ENCODE peak calls at places on chromosomes 7 and 10, in six cellular contexts. One of them, this sample, is unnamed.
A peak's percentile ranks its signal among the peaks of the same experiment; 100 is the strongest.

GRCh38 chr10:788796-789748 is 99.6 kb upstream of the DIP2C start:
- DNase-seq in fibroblast of the conjunctiva: peak; percentile 22
- DNase-seq in NCI-H2081: peak; percentile 46
- DNase-seq in CD8-positive, alpha-beta memory T cell: no peak
- DNase-seq in pons: peak; percentile 57
- DNase-seq in mucosa of descending colon: peak; percentile 75
- DNase-seq in this sample: peak; percentile 83

GRCh38 chr7:5553298-5553877 is 129.8 kb upstream of the TNRC18 start:
- DNase-seq in fibroblast of the conjunctiva: no peak
- DNase-seq in NCI-H2081: no peak
- DNase-seq in CD8-positive, alpha-beta memory T cell: no peak
- DNase-seq in pons: no peak
- DNase-seq in mucosa of descending colon: peak; percentile 73
- DNase-seq in this sample: no peak

GRCh38 chr7:134941185-134941900 is 45.0 kb upstream of the AGBL3 start:
- DNase-seq in fibroblast of the conjunctiva: no peak
- DNase-seq in NCI-H2081: no peak
- DNase-seq in CD8-positive, alpha-beta memory T cell: no peak
- DNase-seq in pons: no peak
- DNase-seq in mucosa of descending colon: no peak
- DNase-seq in this sample: no peak

GRCh38 chr7:29005829-29006228 is 47.7 kb upstream of the TRIL start:
- DNase-seq in fibroblast of the conjunctiva: peak; percentile 54
- DNase-seq in NCI-H2081: no peak
- DNase-seq in CD8-positive, alpha-beta memory T cell: no peak
- DNase-seq in pons: no peak
- DNase-seq in mucosa of descending colon: no peak
- DNase-seq in this sample: no peak

GRCh38 chr7:63028376-63029206 is 970.1 kb upstream of the ZNF722 start:
- DNase-seq in fibroblast of the conjunctiva: no peak
- DNase-seq in NCI-H2081: no peak
- DNase-seq in CD8-positive, alpha-beta memory T cell: no peak
- DNase-seq in pons: no peak
- DNase-seq in mucosa of descending colon: no peak
- DNase-seq in this sample: no peak

GRCh38 chr7:113267885-113268284 is 149.5 kb upstream of the SMIM30 start:
- DNase-seq in fibroblast of the conjunctiva: no peak
- DNase-seq in NCI-H2081: no peak
- DNase-seq in CD8-positive, alpha-beta memory T cell: no peak
- DNase-seq in pons: no peak
- DNase-seq in mucosa of descending colon: no peak
- DNase-seq in this sample: no peak

GRCh38 chr7:75064291-75064690 is 9.3 kb downstream of the RCC1L start:
- DNase-seq in fibroblast of the conjunctiva: no peak
- DNase-seq in NCI-H2081: no peak
- DNase-seq in CD8-positive, alpha-beta memory T cell: no peak
- DNase-seq in pons: no peak
- DNase-seq in mucosa of descending colon: no peak
- DNase-seq in this sample: no peak

GRCh38 chr7:110573862-110574528 is 516.9 kb upstream of the LRRN3 start:
- DNase-seq in fibroblast of the conjunctiva: peak; percentile 1
- DNase-seq in NCI-H2081: no peak
- DNase-seq in CD8-positive, alpha-beta memory T cell: no peak
- DNase-seq in pons: no peak
- DNase-seq in mucosa of descending colon: no peak
- DNase-seq in this sample: no peak

GRCh38 chr7:7114575-7115291 is 67.6 kb upstream of the C1GALT1 start:
- DNase-seq in fibroblast of the conjunctiva: no peak
- DNase-seq in NCI-H2081: peak; percentile 94
- DNase-seq in CD8-positive, alpha-beta memory T cell: no peak
- DNase-seq in pons: no peak
- DNase-seq in mucosa of descending colon: no peak
- DNase-seq in this sample: peak; percentile 44

GRCh38 chr7:103914147-103914899 is 75.1 kb downstream of the RELN start:
- DNase-seq in fibroblast of the conjunctiva: no peak
- DNase-seq in NCI-H2081: no peak
- DNase-seq in CD8-positive, alpha-beta memory T cell: no peak
- DNase-seq in pons: no peak
- DNase-seq in mucosa of descending colon: no peak
- DNase-seq in this sample: no peak

GRCh38 chr7:36289833-36290661 is 99.6 kb upstream of the ANLN start:
- DNase-seq in fibroblast of the conjunctiva: no peak
- DNase-seq in NCI-H2081: no peak
- DNase-seq in CD8-positive, alpha-beta memory T cell: no peak
- DNase-seq in pons: no peak
- DNase-seq in mucosa of descending colon: no peak
- DNase-seq in this sample: peak; percentile 93

GRCh38 chr10:121078672-121079102 is 227.5 kb downstream of the WDR11 start:
- DNase-seq in fibroblast of the conjunctiva: no peak
- DNase-seq in NCI-H2081: no peak
- DNase-seq in CD8-positive, alpha-beta memory T cell: no peak
- DNase-seq in pons: no peak
- DNase-seq in mucosa of descending colon: peak; percentile 48
- DNase-seq in this sample: peak; percentile 7

GRCh38 chr10:57657164-57657765 is 610.4 kb downstream of the IPMK start:
- DNase-seq in fibroblast of the conjunctiva: peak; percentile 36
- DNase-seq in NCI-H2081: peak; percentile 54
- DNase-seq in CD8-positive, alpha-beta memory T cell: no peak
- DNase-seq in pons: peak; percentile 45
- DNase-seq in mucosa of descending colon: peak; percentile 21
- DNase-seq in this sample: peak; percentile 64

GRCh38 chr7:603152-603941 is 83.7 kb upstream of the PDGFA start:
- DNase-seq in fibroblast of the conjunctiva: no peak
- DNase-seq in NCI-H2081: no peak
- DNase-seq in CD8-positive, alpha-beta memory T cell: no peak
- DNase-seq in pons: no peak
- DNase-seq in mucosa of descending colon: no peak
- DNase-seq in this sample: no peak

GRCh38 chr10:77159538-77160110 is 478.0 kb downstream of the KCNMA1 start:
- DNase-seq in fibroblast of the conjunctiva: no peak
- DNase-seq in NCI-H2081: no peak
- DNase-seq in CD8-positive, alpha-beta memory T cell: no peak
- DNase-seq in pons: peak; percentile 51
- DNase-seq in mucosa of descending colon: no peak
- DNase-seq in this sample: no peak

GRCh38 chr10:73899401-73899780 is 11.5 kb upstream of the PLAU start:
- DNase-seq in fibroblast of the conjunctiva: no peak
- DNase-seq in NCI-H2081: no peak
- DNase-seq in CD8-positive, alpha-beta memory T cell: no peak
- DNase-seq in pons: no peak
- DNase-seq in mucosa of descending colon: no peak
- DNase-seq in this sample: peak; percentile 64

GRCh38 chr7:70193514-70193913 is 595.2 kb downstream of the AUTS2 start:
- DNase-seq in fibroblast of the conjunctiva: no peak
- DNase-seq in NCI-H2081: peak; percentile 67
- DNase-seq in CD8-positive, alpha-beta memory T cell: peak; percentile 9
- DNase-seq in pons: peak; percentile 13
- DNase-seq in mucosa of descending colon: no peak
- DNase-seq in this sample: no peak

GRCh38 chr10:36677170-36677768 is 448.1 kb upstream of the ANKRD30A start:
- DNase-seq in fibroblast of the conjunctiva: no peak
- DNase-seq in NCI-H2081: peak; percentile 71
- DNase-seq in CD8-positive, alpha-beta memory T cell: no peak
- DNase-seq in pons: no peak
- DNase-seq in mucosa of descending colon: no peak
- DNase-seq in this sample: no peak

GRCh38 chr10:127129104-127129503 is 67.3 kb downstream of the INSYN2A start:
- DNase-seq in fibroblast of the conjunctiva: no peak
- DNase-seq in NCI-H2081: no peak
- DNase-seq in CD8-positive, alpha-beta memory T cell: no peak
- DNase-seq in pons: no peak
- DNase-seq in mucosa of descending colon: no peak
- DNase-seq in this sample: no peak

GRCh38 chr7:130009848-130010688 is 41.1 kb downstream of the ZC3HC1 start:
- DNase-seq in fibroblast of the conjunctiva: peak; percentile 52
- DNase-seq in NCI-H2081: no peak
- DNase-seq in CD8-positive, alpha-beta memory T cell: no peak
- DNase-seq in pons: no peak
- DNase-seq in mucosa of descending colon: peak; percentile 26
- DNase-seq in this sample: peak; percentile 25

This sample was measured in body of pancreas.